ENCODE peak calls at places on chromosomes 13 and 19, in seven cellular contexts. Z is GM12878, O is H1, N is K562, P is HepG2, G is HCT116, A is SK-N-SH. R is an unnamed sample. For H3K9me3 and H3K4me1, the result is how much of the 10 kb centered on the place peaks cover.

GRCh38 chr13:39787086-39787487 is 131.6 kb downstream of the COG6 start:
- DNase-seq in Z (no peak), O (no peak), N (no peak), P (no peak), G (no peak), A (no peak), R (no peak)

GRCh38 chr13:84917252-84917878 is 881.9 kb downstream of the SLITRK6 start:
- DNase-seq in Z (no peak), O (no peak), N (no peak), P (peak), G (no peak), A (peak), R (no peak)

GRCh38 chr19:31301306-31301980 is 47.8 kb downstream of the TSHZ3 start:
- DNase-seq in Z (no peak), O (no peak), N (no peak), P (no peak), G (no peak), A (no peak), R (no peak)

GRCh38 chr19:44303976-44304568 is 753 bp downstream of the ZNF235 start:
- DNase-seq in Z (no peak), O (no peak), N (peak), P (no peak), G (no peak), A (peak), R (no peak)

GRCh38 chr19:38653028-38653571 is 5.7 kb downstream of the ACTN4 start:
- DNase-seq in Z (no peak), O (no peak), N (no peak), P (peak), G (no peak), A (no peak), R (no peak)

GRCh38 chr13:40664100-40665060 is 2.1 kb downstream of the FOXO1 start:
- DNase-seq in Z (no peak), O (no peak), N (peak), P (peak), G (no peak), A (peak), R (no peak)

GRCh38 chr19:35177377-35178274 is 23.1 kb downstream of the FXYD5 start:
- DNase-seq in Z (no peak), O (no peak), N (no peak), P (no peak), G (no peak), A (no peak), R (no peak)

GRCh38 chr13:92463134-92463533 is 763.5 kb upstream of the GPC6 start:
- DNase-seq in Z (no peak), O (no peak), N (no peak), P (no peak), G (no peak), A (no peak), R (no peak)

GRCh38 chr19:7391218-7391670 is 42.5 kb downstream of the ARHGEF18 start:
- DNase-seq in Z (no peak), O (no peak), N (peak), P (peak), G (peak), A (no peak), R (no peak)

GRCh38 chr13:94006271-94006670 is 473.2 kb downstream of the DCT start:
- DNase-seq in Z (no peak), O (no peak), N (no peak), P (peak), G (no peak), A (no peak), R (no peak)

GRCh38 chr19:49362048-49362925 is at the start of gene TEAD2:
- DNase-seq in Z (no peak), O (no peak), N (peak), P (peak), G (no peak), A (peak), R (no peak)

GRCh38 chr13:110683203-110683883 is 22.6 kb downstream of the CARS2 start:
- DNase-seq in Z (no peak), O (no peak), N (peak), P (peak), G (peak), A (no peak), R (no peak)

GRCh38 chr13:42926555-42926954 is 65.5 kb downstream of the EPSTI1 start:
- DNase-seq in Z (no peak), O (no peak), N (no peak), P (no peak), G (no peak), A (no peak), R (no peak)

GRCh38 chr13:33497146-33497845 is 211.7 kb upstream of the STARD13 start:
- DNase-seq in Z (no peak), O (no peak), N (no peak), P (no peak), G (no peak), A (no peak), R (no peak)

GRCh38 chr13:59823495-59823894 is 340.2 kb downstream of the DIAPH3 start:
- DNase-seq in Z (no peak), O (no peak), N (no peak), P (no peak), G (no peak), A (no peak), R (no peak)

GRCh38 chr19:49895566-49896297 is 955 bp downstream of the IL4I1 start:
- DNase-seq in Z (no peak), O (no peak), N (no peak), P (no peak), G (no peak), A (no peak), R (no peak)

DNA sequence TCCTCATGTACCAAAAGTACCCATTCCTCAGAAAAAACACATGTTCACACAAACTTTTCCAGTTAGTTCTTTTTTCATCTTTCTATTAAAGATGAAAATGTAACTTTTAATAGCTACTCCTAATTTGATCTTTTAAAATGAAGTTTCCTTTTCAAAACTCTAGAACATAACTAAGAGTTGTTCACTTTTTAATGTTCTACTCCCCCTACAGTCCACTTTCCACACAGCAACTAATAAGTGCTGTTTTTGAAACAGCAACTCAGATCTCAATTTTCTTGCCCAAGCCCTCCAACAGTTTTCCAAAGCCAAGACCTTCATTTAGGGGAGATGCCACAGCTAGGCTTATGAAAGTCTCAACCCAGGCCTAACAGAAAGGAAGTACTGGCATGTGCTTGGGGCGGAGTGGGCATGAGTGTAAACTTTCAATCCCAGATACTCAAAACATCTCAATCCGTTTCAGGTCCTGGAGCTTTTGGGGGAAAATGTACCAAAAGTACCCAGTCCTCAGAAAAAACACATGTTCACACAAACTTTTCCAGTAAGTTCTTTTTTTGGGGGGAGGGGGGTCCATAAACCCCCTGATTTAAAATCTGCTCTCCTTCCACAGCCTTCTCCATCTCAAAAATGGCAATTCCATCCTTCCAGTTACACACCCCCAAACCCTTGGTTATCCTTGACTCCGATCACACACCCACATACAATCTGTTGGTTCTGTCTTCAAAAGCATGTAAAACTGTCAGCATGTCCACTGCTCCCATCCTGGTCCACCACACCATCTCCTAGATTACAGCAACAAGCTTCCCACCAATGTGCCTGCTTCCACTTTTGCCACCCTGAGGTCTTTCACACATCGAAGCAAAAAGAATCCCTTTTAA is 2.0 kb downstream of the FBL start:
- DNase-seq in Z (no peak), O (no peak), N (peak), P (peak), G (no peak), A (peak), R (no peak)
- TF ChIP-seq YY1 in Z (no peak), O (no peak), N (no peak), P (no peak), G (no peak), A (no peak), R (no peak)

DNA sequence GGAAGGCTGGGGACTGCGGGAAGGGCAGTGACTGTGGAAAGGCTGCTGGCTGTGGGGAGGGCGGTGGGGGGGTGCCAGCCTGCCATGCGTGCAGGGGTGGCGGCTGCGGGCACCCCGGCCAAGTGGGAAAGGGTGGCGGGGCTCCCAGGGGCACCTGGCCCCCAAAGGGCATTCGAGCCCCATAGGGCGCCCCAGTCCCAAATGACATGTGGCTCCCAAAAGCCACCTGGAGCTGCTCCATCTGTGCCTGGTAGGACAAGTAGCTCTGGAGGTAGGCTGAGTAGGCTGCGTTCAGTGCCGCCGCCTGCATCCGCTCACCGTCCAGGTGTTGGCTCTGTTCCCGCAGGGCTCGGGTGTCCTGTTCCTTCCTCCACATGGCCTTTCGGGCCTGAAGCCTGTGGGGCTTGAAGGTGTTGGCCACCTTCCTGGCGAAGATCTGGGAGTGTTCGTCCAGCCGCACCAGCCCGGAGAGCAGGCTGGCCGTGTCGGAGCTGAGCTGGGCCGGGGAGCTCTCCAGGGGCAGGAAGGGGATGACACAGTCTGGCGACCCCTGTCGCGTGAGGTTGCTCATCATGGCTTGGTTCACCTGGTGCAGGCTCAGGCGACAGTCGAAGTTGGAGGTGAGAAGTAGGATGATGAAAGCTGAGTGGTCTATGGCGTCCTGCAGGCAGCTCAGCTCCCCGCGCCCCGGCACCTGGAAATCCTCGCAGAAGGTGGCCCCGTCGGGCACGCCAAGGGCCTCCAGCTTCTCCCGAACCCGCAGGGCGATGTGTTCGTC is 14.9 kb downstream of the TICAM1 start:
- DNase-seq in Z (no peak), O (no peak), N (no peak), P (no peak), G (no peak), A (no peak), R (no peak)
- H3K9me3 ChIP-seq in Z (under half), O (under half), N (under half), P (under half), G (under half), A (under half), R (under half)

DNA sequence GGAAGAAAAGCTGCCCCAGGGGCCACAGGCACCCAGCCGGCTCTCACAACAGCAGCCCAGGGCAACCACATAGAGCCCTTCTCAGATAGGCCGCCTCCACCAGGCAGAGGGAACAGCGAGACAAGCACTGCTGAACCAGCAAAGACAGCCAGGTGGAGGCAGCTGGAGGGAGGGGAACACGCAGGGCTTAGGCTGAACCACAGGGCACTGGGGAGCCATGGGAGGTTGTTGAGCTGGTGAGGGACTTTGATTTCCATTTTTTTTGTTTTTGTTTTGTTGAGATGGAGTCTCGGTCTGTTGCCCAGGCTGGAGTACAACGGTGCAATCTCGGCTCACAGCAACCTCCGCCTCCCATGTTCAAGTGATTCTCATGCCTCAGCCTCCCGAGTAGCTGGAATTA is 3.5 kb downstream of the GAMT start:
- DNase-seq in Z (no peak), O (no peak), N (no peak), P (no peak), G (no peak), A (no peak), R (no peak)
- H3K4me1 ChIP-seq in Z (under half), O (under half), N (half or more), P (half or more), G (under half), A (under half), R (under half)

GRCh38 chr19:18211683-18212082 is 7.8 kb upstream of the RAB3A start:
- DNase-seq in Z (no peak), O (no peak), N (no peak), P (no peak), G (no peak), A (no peak), R (no peak)

GRCh38 chr19:18205180-18205915 is 1.5 kb upstream of the RAB3A start:
- DNase-seq in Z (no peak), O (no peak), N (peak), P (no peak), G (no peak), A (peak), R (no peak)

GRCh38 chr19:18204394-18205179 is 745 bp upstream of the RAB3A start:
- DNase-seq in Z (no peak), O (no peak), N (no peak), P (no peak), G (no peak), A (peak), R (peak)

GRCh38 chr19:18206018-18206417 is 2.2 kb upstream of the RAB3A start:
- DNase-seq in Z (no peak), O (no peak), N (no peak), P (no peak), G (no peak), A (no peak), R (no peak)

GRCh38 chr19:18208098-18208951 is 4.5 kb upstream of the RAB3A start:
- DNase-seq in Z (no peak), O (no peak), N (peak), P (no peak), G (no peak), A (peak), R (no peak)
- TF ChIP-seq YY1 in Z (peak), O (no peak), N (no peak), P (no peak), G (no peak), A (no peak), R (no peak)

GRCh38 chr19:56919308-56919995 is 78.9 kb upstream of the PEG3 start:
- DNase-seq in Z (no peak), O (no peak), N (no peak), P (no peak), G (no peak), A (no peak), R (no peak)

GRCh38 chr19:56912406-56912805 is 71.9 kb upstream of the PEG3 start:
- DNase-seq in Z (no peak), O (no peak), N (no peak), P (no peak), G (no peak), A (no peak), R (no peak)

GRCh38 chr19:56917998-56918397 is 77.5 kb upstream of the PEG3 start:
- DNase-seq in Z (no peak), O (no peak), N (no peak), P (peak), G (no peak), A (no peak), R (no peak)

GRCh38 chr19:56918682-56919307 is 78.3 kb upstream of the PEG3 start:
- DNase-seq in Z (no peak), O (no peak), N (no peak), P (peak), G (no peak), A (no peak), R (no peak)

GRCh38 chr19:56916528-56916927 is 76.0 kb upstream of the PEG3 start:
- DNase-seq in Z (no peak), O (no peak), N (no peak), P (no peak), G (no peak), A (no peak), R (no peak)
- H3K9me3 ChIP-seq in Z (under half), O (half or more), N (under half), P (under half), G (under half), A (under half), R (under half)

GRCh38 chr13:51501096-51501495 is 48.3 kb upstream of the INTS6 start:
- DNase-seq in Z (no peak), O (no peak), N (no peak), P (no peak), G (no peak), A (no peak), R (no peak)

GRCh38 chr13:51499841-51500240 is 47.0 kb upstream of the INTS6 start:
- DNase-seq in Z (no peak), O (no peak), N (no peak), P (no peak), G (no peak), A (no peak), R (no peak)

GRCh38 chr13:51501592-51502205 is 48.9 kb upstream of the INTS6 start:
- DNase-seq in Z (no peak), O (no peak), N (no peak), P (no peak), G (no peak), A (no peak), R (no peak)

GRCh38 chr13:51502206-51502651 is 49.4 kb upstream of the INTS6 start:
- DNase-seq in Z (peak), O (no peak), N (no peak), P (no peak), G (no peak), A (no peak), R (no peak)

GRCh38 chr13:51500687-51501086 is 47.9 kb upstream of the INTS6 start:
- DNase-seq in Z (no peak), O (no peak), N (no peak), P (no peak), G (no peak), A (no peak), R (no peak)
- H3K4me1 ChIP-seq in Z (under half), O (under half), N (under half), P (under half), G (under half), A (under half), R (under half)

R was measured in NT2/D1.